ENCODE peak calls at places on chromosome 6, in eight cellular contexts. D is activated CD4-positive, alpha-beta T cell treated with anti-CD3 and anti-CD28 coated beads, Interleukin-2, amount 50 U/mL, for 48 hours; I is cortex of kidney; Z is Peyer's patch; C is AG08395; U is activated gamma-delta T cell treated with anti-CD3 and anti-CD28 coated beads, Interleukin-2, amount 50 U/mL, for 16 hours; W is mesothelial cell of epicardium; M is HEK293T. Q is an unnamed sample.

GRCh38 chr6:12335717-12336116 is 45.6 kb downstream of the EDN1 start:
- DNase-seq in Z (no peak), M (no peak), I (no peak), C (no peak), D (no peak), U (no peak), W (no peak), Q (no peak)

GRCh38 chr6:26022166-26022510 is 59.5 kb downstream of the TRIM38 start:
- DNase-seq in I (no peak), C (peak; percentile 75), U (no peak), Z (no peak), M (peak; percentile 47), W (no peak), D (peak; percentile 26), Q (no peak)

GRCh38 chr6:63968650-63969049 is 333.0 kb downstream of the PHF3 start:
- DNase-seq in Z (no peak), D (no peak), I (no peak), C (no peak), M (no peak), W (no peak), U (no peak), Q (no peak)

GRCh38 chr6:141035312-141036058 is 1097.2 kb upstream of the GJE1 start:
- DNase-seq in C (no peak), I (no peak), U (no peak), M (no peak), W (no peak), Z (no peak), D (no peak), Q (no peak)

GRCh38 chr6:90914312-90914711 is 327.4 kb upstream of the MAP3K7 start:
- DNase-seq in I (no peak), M (no peak), D (no peak), C (no peak), W (no peak), Z (no peak), U (no peak), Q (no peak)

GRCh38 chr6:21767891-21768659 is 174.5 kb downstream of the SOX4 start:
- DNase-seq in I (no peak), U (no peak), W (no peak), M (no peak), C (peak; percentile 52), Z (no peak), D (no peak), Q (no peak)

GRCh38 chr6:1641391-1641790 is 31.7 kb downstream of the FOXC1 start:
- DNase-seq in D (no peak), U (no peak), Z (peak; percentile 81), I (no peak), W (no peak), C (no peak), M (no peak), Q (peak; percentile 74)

GRCh38 chr6:151452750-151453427 is 963 bp upstream of the RMND1 start:
- DNase-seq in M (no peak), U (no peak), D (no peak), C (peak; percentile 24), W (no peak), I (no peak), Z (no peak), Q (no peak)

GRCh38 chr6:159943101-159943632 is 25.7 kb upstream of the IGF2R start:
- DNase-seq in D (no peak), U (no peak), W (no peak), I (no peak), Z (no peak), C (peak; percentile 61), M (no peak), Q (no peak)

GRCh38 chr6:105791569-105792318 is 294.4 kb upstream of the PRDM1 start:
- DNase-seq in M (no peak), Z (no peak), D (no peak), W (no peak), C (no peak), I (no peak), U (no peak), Q (no peak)

GRCh38 chr6:8819446-8819845 is 384.1 kb upstream of the SLC35B3 start:
- DNase-seq in D (no peak), Z (no peak), C (no peak), I (no peak), U (no peak), W (no peak), M (no peak), Q (no peak)